ENCODE peak calls at places on chromosomes 13 and 19, in five cellular contexts. D is uterus, X is fibroblast of pulmonary artery, U is fibroblast of mammary gland, N is cardiac fibroblast. O is an unnamed sample.
A peak's percentile ranks its signal among the peaks of the same experiment; 100 is the strongest.

GRCh38 chr19:28492616-28493015 is 720.3 kb downstream of the UQCRFS1 start:
- DNase-seq in D (no peak), X (no peak), U (no peak), N (no peak), O (no peak)

GRCh38 chr13:46621133-46621532 is 68.2 kb downstream of the LRCH1 start:
- DNase-seq in D (no peak), X (no peak), U (no peak), N (no peak), O (no peak)

GRCh38 chr19:19279853-19280252 is 6.8 kb upstream of the TM6SF2 start:
- DNase-seq in D (no peak), X (no peak), U (no peak), N (no peak), O (no peak)

GRCh38 chr19:39483141-39483540 is 2.5 kb downstream of the TIMM50 start:
- DNase-seq in D (no peak), X (no peak), U (no peak), N (no peak), O (no peak)

GRCh38 chr13:23752111-23753001 is 136.8 kb downstream of the MIPEP start:
- DNase-seq in D (no peak), X (no peak), U (no peak), N (no peak), O (no peak)

GRCh38 chr13:111846396-111847174 is 220.4 kb upstream of the SOX1 start:
- DNase-seq in D (no peak), X (no peak), U (no peak), N (no peak), O (no peak)

GRCh38 chr19:50026550-50026906 is 723 bp downstream of the ZNF473 start:
- DNase-seq in D (no peak), X (no peak), U (no peak), N (no peak), O (no peak)

GRCh38 chr13:61204025-61204424 is 211.6 kb downstream of the PCDH20 start:
- DNase-seq in D (no peak), X (no peak), U (no peak), N (no peak), O (no peak)

GRCh38 chr13:94198666-94199065 is 280.8 kb downstream of the DCT start:
- DNase-seq in D (no peak), X (peak; percentile 31), U (no peak), N (peak; percentile 51), O (no peak)

GRCh38 chr13:113991676-113992179 is 17.9 kb upstream of the C13orf46 start:
- DNase-seq in D (no peak), X (no peak), U (no peak), N (no peak), O (no peak)

GRCh38 chr13:50291611-50292010 is 276.4 kb downstream of the KCNRG start:
- DNase-seq in D (no peak), X (peak; percentile 18), U (peak; percentile 28), N (no peak), O (no peak)

GRCh38 chr19:4524808-4525562 is 6.7 kb upstream of the PLIN4 start:
- DNase-seq in D (peak; percentile 44), X (peak; percentile 58), U (peak; percentile 46), N (peak; percentile 54), O (no peak)

GRCh38 chr19:38718747-38719543 is 25.3 kb downstream of the CAPN12 start:
- DNase-seq in D (peak; percentile 63), X (peak; percentile 48), U (no peak), N (peak; percentile 80), O (peak; percentile 25)

GRCh38 chr13:100485265-100485664 is 103.3 kb downstream of the GGACT start:
- DNase-seq in D (no peak), X (no peak), U (no peak), N (no peak), O (no peak)
- H3K4me3 ChIP-seq in D (no peak overlapping the region), X (no peak overlapping the region), U (no peak overlapping the region), N (no peak overlapping the region), O (no peak overlapping the region)

GRCh38 chr19:48645652-48646191 is at the start of gene CA11:
- DNase-seq in D (no peak), X (no peak), U (no peak), N (no peak), O (no peak)

GRCh38 chr19:48646192-48646911 is 365 bp upstream of the CA11 start:
- DNase-seq in D (peak; percentile 93), X (peak; percentile 87), U (peak; percentile 70), N (peak; percentile 89), O (no peak)

GRCh38 chr19:48648134-48648533 is 2.1 kb upstream of the CA11 start:
- DNase-seq in D (no peak), X (no peak), U (no peak), N (no peak), O (no peak)

GRCh38 chr19:48644839-48645651 is 942 bp downstream of the CA11 start:
- DNase-seq in D (peak; percentile 79), X (peak; percentile 82), U (peak; percentile 71), N (peak; percentile 86), O (no peak)

DNA sequence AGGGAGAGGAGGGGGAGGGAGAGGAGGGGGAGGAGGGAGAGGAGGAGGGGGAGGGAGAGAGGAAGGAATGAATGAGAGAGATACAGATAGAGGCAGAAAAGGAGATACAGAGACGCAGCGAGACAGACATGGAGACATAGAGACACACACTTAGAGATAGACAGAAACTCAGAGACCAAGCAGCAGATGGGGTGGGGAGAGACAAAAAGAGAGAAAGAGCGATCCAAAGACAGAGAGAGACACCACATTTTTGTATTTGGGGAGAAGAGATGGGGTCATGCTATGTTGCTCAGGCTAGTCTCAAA is 877 bp upstream of the CA11 start:
- DNase-seq in D (no peak), X (no peak), U (no peak), N (no peak), O (no peak)
- H3K4me3 ChIP-seq in D (no peak overlapping the region), X (no peak overlapping the region), U (no peak overlapping the region), N (no peak overlapping the region), O (no peak overlapping the region)

DNA sequence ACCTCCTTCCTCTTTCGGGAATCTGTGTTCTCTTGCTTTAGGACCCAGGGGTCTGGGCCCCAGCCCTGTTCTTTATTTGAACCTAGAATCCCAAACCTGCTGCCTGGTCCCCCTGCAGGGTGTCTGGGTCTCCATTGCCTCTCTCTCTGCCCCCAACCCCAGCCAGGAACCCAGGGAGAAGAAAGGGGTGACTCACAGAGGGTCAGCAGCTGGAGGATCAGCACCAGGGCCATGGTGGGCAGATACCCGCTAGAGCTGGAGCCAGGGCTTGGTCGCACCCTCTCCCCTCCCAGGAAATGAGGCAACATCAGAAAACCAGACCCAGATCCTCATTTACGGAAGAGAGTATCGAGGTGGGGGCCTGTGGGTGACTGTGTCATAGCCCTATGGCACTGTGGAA is at the start of gene OSCAR:
- DNase-seq in D (no peak), X (peak; percentile 18), U (no peak), N (no peak), O (no peak)
- H3K4me3 ChIP-seq in D (no peak within 1 kb of the TSS), X (no peak within 1 kb of the TSS), U (no peak within 1 kb of the TSS), N (no peak within 1 kb of the TSS), O (peak within 1 kb of the TSS; percentile 3)

GRCh38 chr19:40808497-40808896 is 9.5 kb downstream of the EGLN2 start:
- DNase-seq in D (no peak), X (no peak), U (no peak), N (no peak), O (no peak)

GRCh38 chr19:40809358-40810086 is 10.5 kb downstream of the EGLN2 start:
- DNase-seq in D (no peak), X (no peak), U (no peak), N (no peak), O (no peak)

GRCh38 chr19:40810160-40810559 is 11.2 kb downstream of the EGLN2 start:
- DNase-seq in D (no peak), X (no peak), U (no peak), N (no peak), O (no peak)

GRCh38 chr19:40813182-40813581 is 14.2 kb downstream of the EGLN2 start:
- DNase-seq in D (no peak), X (peak; percentile 54), U (no peak), N (peak; percentile 74), O (no peak)

DNA sequence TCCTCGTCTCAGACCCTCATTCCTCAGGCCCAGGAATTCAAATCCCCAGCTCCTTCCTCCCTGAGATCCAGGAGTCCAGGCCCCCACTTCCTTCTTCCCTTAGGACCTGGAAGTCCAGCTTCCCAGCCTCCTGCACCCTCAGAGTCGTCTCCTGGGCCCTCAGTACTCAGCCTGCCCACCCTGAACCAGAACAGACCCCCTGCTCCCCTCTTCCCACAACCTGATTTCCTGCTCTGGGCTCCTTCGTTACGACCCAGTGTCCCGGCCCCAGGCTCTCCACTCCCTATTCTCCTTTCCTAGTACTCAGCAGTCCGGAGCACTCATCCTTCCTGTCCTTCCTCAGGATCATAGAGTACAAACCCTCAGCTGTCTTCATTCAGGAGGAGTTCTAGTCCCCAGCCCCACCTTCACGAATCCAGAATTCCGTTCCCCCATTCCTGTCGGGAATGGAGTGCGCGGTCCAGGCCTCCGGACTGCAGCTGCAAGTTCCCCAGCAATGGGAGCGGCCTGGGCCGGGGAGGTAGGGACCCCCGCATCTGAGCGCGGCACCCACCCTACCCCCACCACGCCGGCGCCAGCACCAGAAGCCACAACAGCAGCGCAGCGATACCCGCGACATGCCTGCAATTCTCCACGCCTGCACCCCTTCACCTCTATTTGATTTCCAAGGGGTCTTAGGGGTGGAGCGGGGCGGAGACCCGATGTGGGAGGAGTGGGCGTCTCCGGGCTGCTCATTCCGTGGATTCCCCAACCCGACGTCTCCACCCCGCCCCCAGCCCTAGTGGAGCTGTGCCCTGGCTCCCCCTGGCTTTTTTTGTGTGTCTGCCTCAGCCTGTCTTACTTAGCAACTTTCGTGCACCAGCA is 12.7 kb downstream of the EGLN2 start:
- DNase-seq in D (no peak), X (no peak), U (no peak), N (no peak), O (no peak)
- H3K4me3 ChIP-seq in D (peak overlapping the region; percentile 40), X (peak overlapping the region; percentile 46), U (no peak overlapping the region), N (no peak overlapping the region), O (peak overlapping the region; percentile 46)